ENCODE peak calls at places on chromosome 19, in four cellular contexts. B is IMR-90, N is body of pancreas, I is sigmoid colon. C is an unnamed sample.

GRCh38 chr19:27793128-27793643 is 1419.8 kb downstream of the UQCRFS1 start:
- DNase-seq in B (peak), N (peak), I (peak), C (peak)

GRCh38 chr19:1243768-1244692 is 2.5 kb downstream of the ATP5F1D start:
- DNase-seq in B (peak), N (peak), I (peak), C (peak)

GRCh38 chr19:56076413-56076998 is 44.6 kb downstream of the ZNF787 start:
- DNase-seq in B (peak), N (peak), I (no peak), C (peak)

GRCh38 chr19:21202865-21203494 is 61.1 kb downstream of the ZNF431 start:
- DNase-seq in B (peak), N (peak), I (no peak), C (no peak)

GRCh38 chr19:33476151-33476707 is 45.4 kb downstream of the PEPD start:
- DNase-seq in B (no peak), N (no peak), I (peak), C (no peak)

GRCh38 chr19:49890349-49891311 is 6.1 kb downstream of the IL4I1 start:
- DNase-seq in B (no peak), N (peak), I (no peak), C (no peak)

GRCh38 chr19:732325-733069 is 18.4 kb upstream of the MISP start:
- DNase-seq in B (no peak), N (no peak), I (no peak), C (no peak)

GRCh38 chr19:41705393-41706174 is 2.8 kb upstream of the CEACAM5 start:
- DNase-seq in B (no peak), N (peak), I (no peak), C (no peak)

GRCh38 chr19:38321646-38322323 is 2.1 kb downstream of the KCNK6 start:
- DNase-seq in B (peak), N (peak), I (peak), C (peak)

GRCh38 chr19:41426952-41427646 is at the start of gene B3GNT8:
- DNase-seq in B (peak), N (peak), I (peak), C (peak)

GRCh38 chr19:32652893-32653625 is 21.9 kb downstream of the ANKRD27 start:
- DNase-seq in B (peak), N (peak), I (peak), C (peak)

GRCh38 chr19:35142531-35143230 is 374 bp upstream of the FXYD7 start:
- DNase-seq in B (no peak), N (peak), I (no peak), C (peak)

GRCh38 chr19:11452814-11453335 is 17.4 kb downstream of the PRKCSH start:
- DNase-seq in B (no peak), N (no peak), I (no peak), C (no peak)

GRCh38 chr19:11448923-11449554 is 13.6 kb downstream of the PRKCSH start:
- DNase-seq in B (no peak), N (no peak), I (no peak), C (no peak)

GRCh38 chr19:11451327-11451941 is 16.0 kb downstream of the PRKCSH start:
- DNase-seq in B (no peak), N (no peak), I (no peak), C (no peak)

GRCh38 chr19:11451942-11452813 is 16.7 kb downstream of the PRKCSH start:
- DNase-seq in B (no peak), N (no peak), I (no peak), C (no peak)

DNA sequence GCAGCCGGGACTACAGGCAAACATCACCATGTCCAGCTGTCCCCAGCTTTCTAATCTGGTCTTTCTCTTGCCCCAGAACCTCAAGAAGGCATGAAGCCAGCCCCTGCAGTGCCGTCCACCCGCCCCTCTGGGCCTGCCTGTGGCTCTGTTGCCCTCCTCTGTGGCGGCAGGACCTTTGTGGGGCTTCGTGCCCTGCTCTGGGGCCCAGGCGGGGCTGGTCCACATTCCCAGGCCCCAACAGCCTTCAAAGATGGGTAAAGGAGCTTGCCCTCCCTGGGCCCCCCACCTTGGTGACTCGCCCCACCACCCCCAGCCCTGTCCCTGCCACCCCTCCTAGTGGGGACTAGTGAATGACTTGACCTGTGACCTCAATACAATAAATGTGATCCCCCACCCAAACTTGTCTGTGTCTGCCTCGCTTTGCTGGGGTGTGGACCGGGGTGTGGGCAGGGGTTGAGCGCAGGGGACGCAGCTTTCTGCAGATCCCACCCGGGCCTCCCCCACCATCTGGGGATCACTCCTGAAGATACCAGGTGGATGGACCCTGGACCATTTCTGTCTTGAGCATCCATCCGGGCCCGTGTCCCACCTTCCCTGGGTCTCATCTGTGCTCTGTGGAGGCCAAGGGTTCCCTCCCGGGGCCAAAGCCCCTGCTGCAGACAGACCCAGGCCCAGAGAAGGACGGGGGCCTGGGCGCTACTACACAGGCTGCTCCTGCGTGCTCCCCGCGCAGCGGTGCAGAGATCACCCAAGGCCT is 15.3 kb downstream of the PRKCSH start:
- DNase-seq in B (no peak), N (no peak), I (no peak), C (no peak)
- TF ChIP-seq POLR2A in B (no peak), N (no peak), I (no peak), C (no peak)

GRCh38 chr19:15283141-15283885 is 49.0 kb downstream of the BRD4 start:
- DNase-seq in B (peak), N (no peak), I (peak), C (no peak)
- H3K27ac ChIP-seq in B (peak), N (peak), I (peak), C (peak)

DNA sequence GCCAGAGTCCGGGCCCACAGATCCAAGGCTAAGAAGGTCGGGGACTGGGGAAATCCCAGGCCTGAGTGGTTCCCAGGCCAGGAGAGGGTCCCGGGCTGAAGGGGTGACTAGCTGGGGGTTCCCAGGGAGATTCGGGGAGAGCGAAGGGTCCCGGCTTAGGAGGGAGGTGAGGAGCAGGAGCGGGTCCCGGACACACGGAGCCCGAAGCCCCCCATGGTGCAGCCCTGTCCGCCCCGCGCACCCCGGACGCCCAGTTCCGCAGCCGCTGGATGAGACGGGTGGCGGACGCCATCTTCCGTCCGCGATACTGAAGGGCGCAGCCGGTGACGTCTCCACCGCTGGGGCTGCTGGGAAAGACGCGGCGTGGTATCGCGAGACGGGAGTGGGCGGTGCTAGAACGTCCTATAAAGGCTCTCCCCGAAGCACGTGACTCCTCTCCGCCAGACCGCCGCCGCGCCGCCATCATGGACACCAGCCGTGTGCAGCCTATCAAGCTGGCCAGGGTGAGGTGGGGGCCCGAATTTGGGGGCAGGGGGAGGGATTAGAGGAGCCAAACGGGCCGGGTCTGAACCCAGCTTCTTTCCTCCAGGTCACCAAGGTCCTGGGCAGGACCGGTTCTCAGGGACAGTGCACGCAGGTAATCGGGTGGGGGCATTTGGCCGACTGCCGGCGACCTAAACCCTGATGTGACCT is at the start of the genes NDUFA7 and RPS28:
- DNase-seq in B (peak), N (peak), I (peak), C (peak)
- TF ChIP-seq POLR2A in B (peak), N (peak), I (peak), C (peak)

GRCh38 chr19:46737761-46738171 is 8.1 kb upstream of the FKRP start:
- DNase-seq in B (no peak), N (no peak), I (no peak), C (no peak)

GRCh38 chr19:46739290-46739771 is 6.5 kb upstream of the FKRP start:
- DNase-seq in B (no peak), N (no peak), I (peak), C (no peak)

GRCh38 chr19:46733693-46734240 is 12.1 kb upstream of the FKRP start:
- DNase-seq in B (no peak), N (no peak), I (no peak), C (no peak)

GRCh38 chr19:46737275-46737654 is 8.6 kb upstream of the FKRP start:
- DNase-seq in B (no peak), N (no peak), I (no peak), C (no peak)

DNA sequence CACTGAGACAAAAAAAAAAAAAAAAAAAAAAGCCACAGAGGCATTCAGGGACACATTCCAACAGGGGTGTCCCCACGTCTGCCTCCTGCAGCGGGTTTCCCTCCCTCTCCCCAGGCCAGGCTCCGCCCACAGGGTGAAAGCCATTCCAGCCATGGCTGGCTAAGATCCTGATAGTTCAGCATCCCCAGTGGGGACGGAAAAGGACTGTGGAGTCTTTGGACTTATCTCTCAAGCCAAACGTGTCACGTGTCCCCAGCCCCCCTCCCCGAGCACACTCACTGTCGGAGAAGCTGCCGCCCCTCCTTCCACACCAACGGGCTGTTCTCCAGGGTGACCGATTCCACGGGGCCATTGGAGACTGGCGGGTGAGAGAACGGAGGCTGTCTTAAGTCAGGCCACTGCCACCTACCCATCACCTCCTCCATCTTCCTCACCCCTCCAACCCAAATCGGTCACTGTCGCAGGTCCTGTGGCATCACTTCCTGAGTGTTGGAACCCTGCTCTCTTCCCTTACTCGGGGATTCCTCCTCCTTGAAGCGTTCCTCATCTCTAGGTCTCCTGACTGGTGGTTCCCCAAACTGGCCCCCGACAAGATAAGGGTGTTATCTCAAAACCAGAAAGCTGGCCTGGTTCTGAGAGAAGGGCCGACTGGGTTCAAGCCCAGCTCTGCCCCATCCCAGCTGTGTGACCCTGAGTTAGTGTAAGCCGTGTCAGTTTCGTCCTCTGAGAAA is 9.1 kb upstream of the FKRP start:
- DNase-seq in B (no peak), N (peak), I (no peak), C (peak)
- H3K27ac ChIP-seq in B (peak), N (peak), I (peak), C (peak)

DNA sequence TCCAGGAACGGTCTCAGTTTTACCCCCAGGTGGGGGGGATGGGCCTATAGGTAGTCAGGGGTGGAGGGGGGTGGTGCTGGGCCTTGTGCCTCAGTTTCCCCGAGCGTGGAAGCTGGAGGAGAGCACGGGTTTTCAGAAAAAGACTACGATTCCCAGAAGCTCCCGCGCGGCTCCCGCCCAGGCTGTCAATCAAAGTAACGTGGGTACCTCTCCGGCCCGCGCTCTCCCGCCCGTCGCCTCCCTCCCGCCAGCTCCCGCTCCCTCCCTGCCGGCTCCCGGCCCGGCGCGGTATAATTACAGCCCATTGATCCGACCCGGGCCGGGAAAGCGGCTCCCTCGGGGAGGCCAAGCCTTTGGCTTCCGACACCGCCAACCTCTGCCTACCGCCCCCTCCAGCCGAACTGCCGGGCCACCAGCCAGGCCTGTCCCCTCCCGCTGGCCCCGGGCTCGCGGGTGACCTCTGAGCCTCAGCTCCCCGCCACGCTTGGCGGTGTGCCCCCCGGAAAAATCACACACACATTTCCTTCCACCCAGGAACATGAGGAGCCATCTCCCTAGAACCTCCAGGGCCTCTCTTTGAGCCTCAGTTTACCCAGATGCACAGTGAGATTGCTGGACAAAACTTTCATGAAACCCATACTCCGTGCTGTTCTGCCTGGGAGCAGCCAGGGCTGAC is 7.2 kb upstream of the TLE2 start:
- DNase-seq in B (peak), N (peak), I (peak), C (peak)
- TF ChIP-seq POLR2A in B (no peak), N (peak), I (no peak), C (peak)

GRCh38 chr19:4647676-4648644 is 8.6 kb downstream of the TNFAIP8L1 start:
- DNase-seq in B (no peak), N (peak), I (peak), C (peak)
- H3K27ac ChIP-seq in B (no peak), N (peak), I (peak), C (peak)

GRCh38 chr19:40315812-40316475 is 30.8 kb upstream of the AKT2 start:
- DNase-seq in B (no peak), N (no peak), I (no peak), C (no peak)
- TF ChIP-seq POLR2A in B (no peak), N (no peak), I (no peak), C (no peak)

C was measured in uterus.